ENCODE peak calls at places on chromosomes 7 and 10, in six cellular contexts. F is dorsolateral prefrontal cortex, O is heart left ventricle, R is A549, W is fibroblast of lung, H is mucosa of descending colon. Z is an unnamed sample.

GRCh38 chr7:94509264-94509878 is at the start of gene CASD1:
- DNase-seq in W (peak; percentile 10), F (peak; percentile 70), O (peak; percentile 73), R (peak; percentile 60), H (peak; percentile 86), Z (peak; percentile 1)

GRCh38 chr10:131487822-131488221 is 176.3 kb upstream of the TCERG1L start:
- DNase-seq in R (no peak), O (no peak), H (no peak), W (no peak), F (no peak), Z (no peak)

GRCh38 chr7:125670926-125671572 is 741.4 kb upstream of the POT1 start:
- DNase-seq in H (no peak), R (no peak), O (no peak), W (peak; percentile 28), F (no peak), Z (peak; percentile 24)

GRCh38 chr10:113480828-113481502 is 71.9 kb upstream of the HABP2 start:
- DNase-seq in R (no peak), F (no peak), W (no peak), O (no peak), H (no peak), Z (no peak)

GRCh38 chr10:26738354-26738753 is 40.9 kb downstream of the PDSS1 start:
- DNase-seq in R (no peak), O (no peak), W (no peak), F (no peak), H (no peak), Z (no peak)

GRCh38 chr7:48875300-48875916 is 48.9 kb upstream of the CDC14C start:
- DNase-seq in W (peak; percentile 15), F (peak; percentile 65), R (no peak), H (peak; percentile 30), O (peak; percentile 50), Z (peak; percentile 34)

GRCh38 chr7:143369678-143370651 is 7.5 kb upstream of the FAM131B start:
- DNase-seq in W (peak; percentile 23), R (no peak), F (no peak), H (peak; percentile 56), O (no peak), Z (no peak)

GRCh38 chr10:15311885-15312280 is 59.2 kb downstream of the FAM171A1 start:
- DNase-seq in O (no peak), H (no peak), W (no peak), R (no peak), F (no peak), Z (no peak)

GRCh38 chr10:113179270-113179669 is 229.2 kb downstream of the TCF7L2 start:
- DNase-seq in O (peak; percentile 59), F (peak; percentile 54), H (no peak), W (no peak), R (no peak), Z (no peak)

GRCh38 chr10:27986831-27987230 is 12.0 kb downstream of the ODAD2 start:
- DNase-seq in O (no peak), R (no peak), H (no peak), F (no peak), W (no peak), Z (no peak)

GRCh38 chr7:45697576-45698136 is 123.5 kb downstream of the ADCY1 start:
- DNase-seq in W (peak; percentile 53), R (no peak), F (no peak), O (peak; percentile 5), H (no peak), Z (peak; percentile 37)

GRCh38 chr10:73018632-73019031 is 64.0 kb upstream of the PLA2G12B start:
- DNase-seq in O (no peak), W (no peak), H (no peak), F (no peak), R (no peak), Z (no peak)
- TF ChIP-seq CTCF in O (no peak), W (no peak), H (no peak), F (no peak), R (no peak), Z (no peak)

GRCh38 chr7:108452707-108453106 is 3.5 kb downstream of the NRCAM start:
- DNase-seq in O (no peak), W (peak; percentile 43), F (no peak), H (no peak), R (peak; percentile 52), Z (peak; percentile 47)
- TF ChIP-seq CTCF in O (no peak), W (peak; percentile 70), F (peak; percentile 14), H (no peak), R (peak; percentile 56), Z (peak; percentile 80)

GRCh38 chr10:94213980-94214379 is 148.8 kb downstream of the NOC3L start:
- DNase-seq in F (no peak), W (no peak), R (no peak), O (no peak), H (no peak), Z (no peak)
- TF ChIP-seq CTCF in F (no peak), W (no peak), R (no peak), O (no peak), H (no peak), Z (no peak)

GRCh38 chr7:76222333-76222732 is 20.6 kb downstream of the SRRM3 start:
- DNase-seq in H (no peak), O (no peak), R (no peak), W (no peak), F (no peak), Z (no peak)

GRCh38 chr7:76222839-76223238 is 21.1 kb downstream of the SRRM3 start:
- DNase-seq in R (no peak), F (no peak), W (no peak), H (no peak), O (no peak), Z (no peak)

GRCh38 chr7:76223286-76223972 is 21.7 kb downstream of the SRRM3 start:
- DNase-seq in W (no peak), H (no peak), O (no peak), F (no peak), R (no peak), Z (no peak)

GRCh38 chr7:76217942-76218566 is 16.4 kb downstream of the SRRM3 start:
- DNase-seq in R (no peak), W (no peak), H (no peak), O (no peak), F (no peak), Z (no peak)

GRCh38 chr7:76220185-76221057 is 18.7 kb downstream of the SRRM3 start:
- DNase-seq in F (peak; percentile 72), O (no peak), H (no peak), W (peak; percentile 61), R (no peak), Z (peak; percentile 18)
- TF ChIP-seq CTCF in F (no peak), O (no peak), H (no peak), W (peak; percentile 20), R (no peak), Z (peak; percentile 28)

DNA sequence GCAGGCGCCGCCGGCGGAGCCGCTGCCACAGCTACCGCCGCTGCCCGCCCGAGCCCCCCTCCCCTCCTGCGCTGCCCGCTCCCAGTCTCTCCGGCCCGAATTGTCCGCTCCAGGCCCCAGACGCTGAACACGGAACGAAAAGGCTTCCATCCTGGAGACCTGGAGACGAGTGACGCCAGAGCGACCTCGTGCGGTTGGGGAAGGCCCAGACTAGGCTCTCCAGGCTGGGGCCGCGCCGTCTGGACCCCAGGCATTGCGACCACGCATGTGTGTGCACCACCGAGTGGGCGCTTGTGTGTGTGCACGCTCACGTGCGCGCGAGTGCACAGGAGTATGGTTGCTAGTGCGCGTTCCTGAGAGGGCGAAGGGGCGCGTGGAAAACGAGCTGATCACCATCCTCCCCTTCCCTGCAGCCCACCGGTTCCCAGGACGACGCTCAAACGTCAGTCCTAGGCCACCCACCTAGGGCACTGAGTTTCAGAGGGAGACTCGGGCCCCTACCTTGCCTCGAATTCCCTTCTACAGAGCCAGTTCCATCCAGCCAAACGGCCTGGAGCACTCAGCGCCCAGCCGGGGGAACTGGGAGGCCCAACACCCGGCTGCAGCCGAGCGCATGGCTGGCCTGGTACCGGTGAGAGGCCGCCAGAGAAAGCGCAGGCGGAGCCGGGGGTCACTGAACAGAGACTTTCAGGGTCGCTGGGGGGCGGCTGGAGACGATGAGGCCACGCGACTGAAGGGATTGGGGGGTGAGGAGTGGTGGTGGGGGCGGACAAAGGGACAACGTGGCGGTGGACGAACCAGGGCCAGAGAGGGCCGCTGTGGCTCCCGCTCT is 11.6 kb downstream of the LBX1 start:
- DNase-seq in O (no peak), W (peak; percentile 37), F (no peak), R (peak; percentile 71), H (peak; percentile 58), Z (no peak)
- TF ChIP-seq CTCF in O (no peak), W (peak; percentile 34), F (no peak), R (peak; percentile 60), H (no peak), Z (peak; percentile 50)

GRCh38 chr10:81862596-81862995 is 12.4 kb upstream of the NRG3 start:
- DNase-seq in R (no peak), O (no peak), W (no peak), F (no peak), H (no peak), Z (no peak)
- TF ChIP-seq CTCF in R (no peak), O (no peak), W (no peak), F (no peak), H (no peak), Z (no peak)

GRCh38 chr10:44713307-44713706 is 197.8 kb upstream of the TMEM72 start:
- DNase-seq in H (no peak), O (no peak), F (no peak), R (no peak), W (no peak), Z (no peak)
- TF ChIP-seq CTCF in H (no peak), O (no peak), F (no peak), R (no peak), W (no peak), Z (no peak)

GRCh38 chr10:88106348-88106747 is 242.9 kb downstream of the PTEN start:
- DNase-seq in R (no peak), W (no peak), H (no peak), F (no peak), O (no peak), Z (no peak)

GRCh38 chr10:88107296-88107695 is 243.9 kb downstream of the PTEN start:
- DNase-seq in O (no peak), F (no peak), W (no peak), R (no peak), H (no peak), Z (no peak)

GRCh38 chr10:88110355-88110754 is 246.9 kb downstream of the PTEN start:
- DNase-seq in W (peak; percentile 82), F (no peak), H (no peak), O (no peak), R (peak; percentile 21), Z (peak; percentile 74)

GRCh38 chr10:88107698-88108097 is 244.3 kb downstream of the PTEN start:
- DNase-seq in F (no peak), W (no peak), R (no peak), O (no peak), H (no peak), Z (no peak)

GRCh38 chr10:88108115-88108610 is 244.7 kb downstream of the PTEN start:
- DNase-seq in H (no peak), R (no peak), W (no peak), O (no peak), F (no peak), Z (no peak)
- TF ChIP-seq CTCF in H (no peak), R (no peak), W (no peak), O (no peak), F (no peak), Z (no peak)

Z was measured in brain microvascular endothelial cell.